ENCODE peak calls at places on chromosomes 4 and X, in eight cellular contexts. H, E, A, O, L, G, K and C are unnamed samples.
A peak's percentile ranks its signal among the peaks of the same experiment; 100 is the strongest.

GRCh38 chrX:19836337-19836736 is 51.1 kb downstream of the SH3KBP1 start:
- DNase-seq in H (no peak), E (no peak), A (no peak), O (no peak), L (no peak), G (no peak), K (no peak), C (no peak)

GRCh38 chrX:110310896-110311295 is 7.0 kb downstream of the AMMECR1 start:
- DNase-seq in H (no peak), E (no peak), A (no peak), O (no peak), L (no peak), G (no peak), K (no peak), C (no peak)

GRCh38 chr4:148203056-148203898 is 238.9 kb downstream of the NR3C2 start:
- DNase-seq in H (peak; percentile 2), E (no peak), A (peak; percentile 77), O (no peak), L (no peak), G (no peak), K (no peak), C (no peak)

GRCh38 chr4:63607186-63607872 is 801.9 kb downstream of the TECRL start:
- DNase-seq in H (no peak), E (no peak), A (no peak), O (no peak), L (no peak), G (no peak), K (no peak), C (peak; percentile 21)

GRCh38 chrX:87687703-87688102 is 170.1 kb downstream of the KLHL4 start:
- DNase-seq in H (no peak), E (no peak), A (no peak), O (no peak), L (no peak), G (no peak), K (no peak), C (no peak)

GRCh38 chr4:73080789-73081188 is 11.3 kb upstream of the COX18 start:
- DNase-seq in H (peak; percentile 9), E (no peak), A (no peak), O (no peak), L (no peak), G (no peak), K (no peak), C (no peak)

GRCh38 chrX:155768036-155768769 is 112.9 kb upstream of the VAMP7 start:
- DNase-seq in H (peak; percentile 9), E (peak; percentile 35), A (no peak), O (no peak), L (no peak), G (no peak), K (no peak), C (no peak)

GRCh38 chrX:109826954-109827708 is 94.1 kb upstream of the ACSL4 start:
- DNase-seq in H (peak; percentile 76), E (peak; percentile 55), A (no peak), O (no peak), L (no peak), G (no peak), K (no peak), C (no peak)

GRCh38 chr4:73067971-73068394 is 1.5 kb downstream of the COX18 start:
- DNase-seq in H (peak; percentile 15), E (peak; percentile 24), A (no peak), O (no peak), L (no peak), G (no peak), K (no peak), C (no peak)

GRCh38 chrX:14864626-14865025 is 8.2 kb downstream of the FANCB start:
- DNase-seq in H (peak; percentile 12), E (peak; percentile 13), A (no peak), O (no peak), L (no peak), G (no peak), K (no peak), C (no peak)

GRCh38 chr4:77074961-77075855 is 581 bp downstream of the CCNI start:
- DNase-seq in H (peak; percentile 77), E (peak; percentile 76), A (peak; percentile 87), O (peak; percentile 87), L (peak; percentile 88), G (peak; percentile 69), K (peak; percentile 79), C (no peak)

GRCh38 chr4:112213091-112213490 is 18.5 kb upstream of the AP1AR start:
- DNase-seq in H (no peak), E (no peak), A (no peak), O (no peak), L (no peak), G (no peak), K (no peak), C (no peak)

GRCh38 chrX:51420610-51421009 is 75.8 kb downstream of the NUDT11 start:
- DNase-seq in H (peak; percentile 52), E (peak; percentile 47), A (peak; percentile 59), O (no peak), L (no peak), G (peak; percentile 35), K (no peak), C (no peak)

GRCh38 chrX:138858438-138858837 is 146.9 kb upstream of the FGF13 start:
- DNase-seq in H (peak; percentile 12), E (peak; percentile 64), A (no peak), O (no peak), L (no peak), G (no peak), K (no peak), C (no peak)

GRCh38 chr4:46937493-46937892 is 28.4 kb upstream of the COX7B2 start:
- DNase-seq in H (peak; percentile 2), E (no peak), A (no peak), O (no peak), L (no peak), G (no peak), K (no peak), C (no peak)

GRCh38 chr4:93870876-93871458 is 42.4 kb downstream of the ATOH1 start:
- DNase-seq in H (no peak), E (no peak), A (no peak), O (no peak), L (no peak), G (no peak), K (no peak), C (no peak)

GRCh38 chr4:151807220-151807619 is 46.4 kb upstream of the GATB start:
- DNase-seq in H (peak; percentile 57), E (no peak), A (peak; percentile 91), O (no peak), L (no peak), G (no peak), K (no peak), C (no peak)

GRCh38 chr4:142356797-142357196 is 489.3 kb downstream of the INPP4B start:
- DNase-seq in H (no peak), E (no peak), A (no peak), O (no peak), L (no peak), G (no peak), K (no peak), C (no peak)

GRCh38 chrX:22922961-22923360 is 76.8 kb upstream of the DDX53 start:
- DNase-seq in H (peak; percentile 89), E (peak; percentile 22), A (no peak), O (no peak), L (no peak), G (no peak), K (no peak), C (no peak)

GRCh38 chrX:39443240-39443639 is 642.0 kb downstream of the MID1IP1 start:
- DNase-seq in H (no peak), E (no peak), A (no peak), O (no peak), L (no peak), G (no peak), K (no peak), C (no peak)

GRCh38 chrX:39449352-39449751 is 648.1 kb downstream of the MID1IP1 start:
- DNase-seq in H (no peak), E (no peak), A (no peak), O (no peak), L (no peak), G (no peak), K (no peak), C (no peak)

GRCh38 chrX:39442332-39442731 is 641.1 kb downstream of the MID1IP1 start:
- DNase-seq in H (no peak), E (no peak), A (no peak), O (peak; percentile 14), L (no peak), G (no peak), K (no peak), C (no peak)

GRCh38 chrX:39440734-39441305 is 639.6 kb downstream of the MID1IP1 start:
- DNase-seq in H (no peak), E (no peak), A (no peak), O (peak; percentile 28), L (no peak), G (no peak), K (no peak), C (no peak)

GRCh38 chrX:39445336-39445735 is 644.1 kb downstream of the MID1IP1 start:
- DNase-seq in H (no peak), E (no peak), A (peak; percentile 33), O (no peak), L (no peak), G (peak; percentile 19), K (no peak), C (no peak)
- TF ChIP-seq CTCF in H (no peak), E (peak; percentile 27), A (peak; percentile 31), O (no peak), L (no peak), G (no peak), K (peak; percentile 40), C (peak; percentile 57)

GRCh38 chr4:17511950-17512795 is at the start of gene QDPR:
- DNase-seq in H (peak; percentile 74), E (peak; percentile 69), A (peak; percentile 95), O (peak; percentile 81), L (peak; percentile 93), G (peak; percentile 89), K (peak; percentile 87), C (no peak)
- TF ChIP-seq CTCF in H (no peak), E (peak; percentile 28), A (peak; percentile 21), O (peak; percentile 16), L (no peak), G (no peak), K (no peak), C (peak; percentile 72)

DNA sequence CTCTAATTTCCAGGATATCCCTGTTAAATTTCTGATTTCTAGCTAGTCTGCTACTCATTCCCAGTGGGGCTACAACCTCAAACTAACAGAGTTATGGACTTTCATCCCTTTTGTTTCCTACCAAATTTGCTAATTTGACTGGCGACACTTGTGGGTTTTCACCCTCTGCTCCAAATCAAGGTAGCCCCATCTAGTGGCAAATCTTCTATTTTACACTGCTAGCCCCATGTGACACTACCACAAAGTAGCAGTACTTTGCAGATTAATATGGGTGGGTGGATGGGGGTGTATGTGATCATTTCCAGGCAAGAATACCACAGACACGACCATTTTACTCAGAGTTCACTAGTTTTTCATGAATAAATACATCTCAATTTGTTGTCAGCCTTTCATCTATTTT is 150.3 kb downstream of the MSL3 start:
- DNase-seq in H (peak; percentile 51), E (peak; percentile 12), A (peak; percentile 10), O (no peak), L (no peak), G (peak; percentile 9), K (no peak), C (no peak)
- TF ChIP-seq CTCF in H (peak; percentile 46), E (peak; percentile 51), A (peak; percentile 56), O (no peak), L (no peak), G (no peak), K (peak; percentile 10), C (peak; percentile 62)

DNA sequence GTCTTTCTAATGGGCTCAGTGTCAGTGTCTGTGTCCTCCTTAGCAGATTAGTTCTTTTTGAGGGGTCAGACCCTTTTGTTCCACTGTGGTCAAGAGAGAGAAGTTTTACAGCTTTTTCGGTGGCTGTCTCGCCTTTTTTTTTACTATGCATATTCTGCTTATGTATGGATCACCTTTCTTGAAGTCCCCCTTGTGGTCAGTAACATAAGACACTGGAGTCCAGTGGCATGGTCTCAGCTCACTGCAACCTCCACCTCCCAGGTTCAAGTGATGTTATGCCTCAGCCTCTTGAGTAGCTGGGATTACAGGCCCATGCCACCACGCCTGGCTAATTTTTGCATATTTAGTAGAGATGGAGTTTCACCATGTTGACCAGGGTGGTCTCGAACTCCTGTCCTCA is 54.0 kb upstream of the PGRMC2 start:
- DNase-seq in H (no peak), E (no peak), A (no peak), O (no peak), L (no peak), G (no peak), K (no peak), C (no peak)
- TF ChIP-seq CTCF in H (no peak), E (no peak), A (no peak), O (no peak), L (no peak), G (no peak), K (no peak), C (peak; percentile 30)